ENCODE peak calls at places on chromosomes 7 and 10, in five cellular contexts. One of them, this sample, is unnamed.

GRCh38 chr7:155643804-155644177 is 670 bp upstream of the RBM33 start:
- DNase-seq in IMR-90: peak; percentile 18
- DNase-seq in NB4: no peak
- DNase-seq in Peyer's patch: no peak
- DNase-seq in body of pancreas: peak; percentile 20
- DNase-seq in this sample: no peak

GRCh38 chr10:63837043-63837442 is 315.8 kb downstream of the REEP3 start:
- DNase-seq in IMR-90: no peak
- DNase-seq in body of pancreas: no peak
- DNase-seq in Peyer's patch: no peak
- DNase-seq in NB4: no peak
- DNase-seq in this sample: no peak

GRCh38 chr10:84076540-84077195 is 62.6 kb upstream of the GHITM start:
- DNase-seq in body of pancreas: no peak
- DNase-seq in IMR-90: peak; percentile 18
- DNase-seq in NB4: peak; percentile 59
- DNase-seq in Peyer's patch: no peak
- DNase-seq in this sample: no peak

GRCh38 chr7:65967361-65968155 is 14.5 kb downstream of the GUSB start:
- DNase-seq in NB4: no peak
- DNase-seq in IMR-90: no peak
- DNase-seq in body of pancreas: no peak
- DNase-seq in Peyer's patch: no peak
- DNase-seq in this sample: no peak

GRCh38 chr7:17297243-17297642 is 1.2 kb upstream of the AHR start:
- DNase-seq in IMR-90: no peak
- DNase-seq in NB4: no peak
- DNase-seq in Peyer's patch: no peak
- DNase-seq in body of pancreas: no peak
- DNase-seq in this sample: no peak

GRCh38 chr10:44243851-44244502 is 140.9 kb downstream of the CXCL12 start:
- DNase-seq in NB4: no peak
- DNase-seq in Peyer's patch: no peak
- DNase-seq in IMR-90: no peak
- DNase-seq in body of pancreas: no peak
- DNase-seq in this sample: no peak

GRCh38 chr10:122164028-122164601 is 107.0 kb upstream of the BTBD16 start:
- DNase-seq in body of pancreas: peak; percentile 43
- DNase-seq in IMR-90: no peak
- DNase-seq in Peyer's patch: no peak
- DNase-seq in NB4: no peak
- DNase-seq in this sample: peak; percentile 95

GRCh38 chr10:127813290-127813689 is 76.3 kb downstream of the FOXI2 start:
- DNase-seq in Peyer's patch: no peak
- DNase-seq in NB4: no peak
- DNase-seq in IMR-90: no peak
- DNase-seq in body of pancreas: no peak
- DNase-seq in this sample: no peak

GRCh38 chr7:98376719-98377118 is 24.2 kb downstream of the BAIAP2L1 start:
- DNase-seq in Peyer's patch: no peak
- DNase-seq in IMR-90: no peak
- DNase-seq in body of pancreas: no peak
- DNase-seq in NB4: no peak
- DNase-seq in this sample: no peak

GRCh38 chr10:86440874-86441838 is 74.6 kb upstream of the GRID1 start:
- DNase-seq in IMR-90: peak; percentile 91
- DNase-seq in NB4: no peak
- DNase-seq in body of pancreas: no peak
- DNase-seq in Peyer's patch: no peak
- DNase-seq in this sample: no peak

GRCh38 chr7:90751595-90751994 is 155.5 kb downstream of the CDK14 start:
- DNase-seq in IMR-90: no peak
- DNase-seq in body of pancreas: no peak
- DNase-seq in Peyer's patch: no peak
- DNase-seq in NB4: no peak
- DNase-seq in this sample: no peak

GRCh38 chr10:113103131-113103830 is 153.2 kb downstream of the TCF7L2 start:
- DNase-seq in NB4: no peak
- DNase-seq in body of pancreas: no peak
- DNase-seq in IMR-90: peak; percentile 28
- DNase-seq in Peyer's patch: no peak
- DNase-seq in this sample: no peak

GRCh38 chr7:108314049-108314448 is 142.2 kb downstream of the NRCAM start:
- DNase-seq in IMR-90: no peak
- DNase-seq in NB4: no peak
- DNase-seq in Peyer's patch: no peak
- DNase-seq in body of pancreas: no peak
- DNase-seq in this sample: no peak

GRCh38 chr7:133562617-133563016 is 309.7 kb downstream of the EXOC4 start:
- DNase-seq in IMR-90: peak; percentile 41
- DNase-seq in Peyer's patch: no peak
- DNase-seq in body of pancreas: no peak
- DNase-seq in NB4: no peak
- DNase-seq in this sample: no peak

GRCh38 chr10:16867990-16868389 is 50.8 kb upstream of the RSU1 start:
- DNase-seq in NB4: no peak
- DNase-seq in body of pancreas: no peak
- DNase-seq in IMR-90: no peak
- DNase-seq in Peyer's patch: no peak
- DNase-seq in this sample: no peak

DNA sequence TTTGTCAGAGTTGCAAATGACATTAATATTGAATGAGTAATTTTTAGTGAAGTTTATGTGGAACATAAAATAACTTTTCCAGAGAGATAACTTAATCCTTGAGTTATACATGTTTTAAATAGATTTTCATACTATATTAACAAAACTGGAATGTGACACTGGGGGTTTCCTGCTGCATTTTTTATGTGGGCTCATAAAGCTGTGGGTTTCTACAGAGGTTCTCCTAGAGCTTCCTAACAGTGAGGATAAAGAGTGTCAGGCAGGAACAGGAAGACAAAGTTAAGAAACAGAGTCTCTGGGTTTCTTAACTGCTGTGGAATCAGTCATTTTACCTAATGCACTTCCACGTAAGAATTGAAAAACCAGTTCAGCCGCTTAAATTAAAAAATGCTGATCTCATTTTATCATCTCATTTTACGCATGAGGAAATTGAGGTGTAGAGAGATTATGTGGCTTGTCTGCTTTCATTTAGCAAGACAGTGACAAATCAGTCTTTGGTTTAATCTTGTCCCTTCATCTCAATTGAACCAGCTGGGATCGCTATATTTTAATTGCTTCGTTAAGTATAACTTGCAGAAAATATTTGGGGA is 5.0 kb downstream of the CD36 start:
- DNase-seq in IMR-90: peak; percentile 10
- DNase-seq in NB4: peak; percentile 79
- DNase-seq in Peyer's patch: no peak
- DNase-seq in body of pancreas: no peak
- DNase-seq in this sample: no peak
- TF ChIP-seq POLR2A in IMR-90: no peak
- TF ChIP-seq POLR2A in NB4: no peak
- TF ChIP-seq POLR2A in Peyer's patch: no peak
- TF ChIP-seq POLR2A in body of pancreas: no peak
- TF ChIP-seq POLR2A in this sample: no peak

DNA sequence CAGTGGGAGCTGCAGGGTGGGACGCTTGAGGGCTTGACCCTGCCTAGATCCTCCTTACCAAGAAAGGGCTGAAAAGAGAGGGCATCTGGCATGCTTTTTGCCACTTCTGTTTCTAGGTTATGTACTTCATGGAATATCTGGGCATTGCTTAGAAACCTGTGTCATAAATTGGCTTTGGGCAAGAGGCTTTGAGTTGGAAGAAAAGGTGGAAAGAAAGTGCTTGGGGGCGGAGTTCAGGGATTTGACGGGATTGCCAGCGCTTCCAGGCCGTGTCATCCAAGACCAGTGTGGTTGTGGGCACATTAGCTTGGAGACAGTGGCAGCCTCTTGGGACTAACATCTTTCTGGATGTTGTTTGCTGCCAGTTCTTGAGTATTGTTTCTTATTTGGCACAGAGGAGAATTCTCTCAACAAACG is 825 bp downstream of the ZNF862 start:
- DNase-seq in IMR-90: peak; percentile 6
- DNase-seq in body of pancreas: no peak
- DNase-seq in Peyer's patch: no peak
- DNase-seq in NB4: no peak
- DNase-seq in this sample: peak; percentile 28
- H3K4me3 ChIP-seq in IMR-90: peak overlapping the region; percentile 99
- H3K4me3 ChIP-seq in body of pancreas: peak overlapping the region; percentile 87
- H3K4me3 ChIP-seq in Peyer's patch: peak overlapping the region; percentile 66
- H3K4me3 ChIP-seq in NB4: peak overlapping the region; percentile 85
- H3K4me3 ChIP-seq in this sample: peak overlapping the region; percentile 95

GRCh38 chr7:24402655-24403054 is 118.7 kb downstream of the NPY start:
- DNase-seq in Peyer's patch: no peak
- DNase-seq in NB4: no peak
- DNase-seq in IMR-90: no peak
- DNase-seq in body of pancreas: no peak
- DNase-seq in this sample: no peak

GRCh38 chr7:24404315-24404714 is 120.3 kb downstream of the NPY start:
- DNase-seq in Peyer's patch: no peak
- DNase-seq in NB4: no peak
- DNase-seq in IMR-90: no peak
- DNase-seq in body of pancreas: no peak
- DNase-seq in this sample: no peak

GRCh38 chr7:24405002-24405401 is 121.0 kb downstream of the NPY start:
- DNase-seq in body of pancreas: no peak
- DNase-seq in NB4: no peak
- DNase-seq in Peyer's patch: no peak
- DNase-seq in IMR-90: no peak
- DNase-seq in this sample: no peak

GRCh38 chr7:24403557-24403956 is 119.6 kb downstream of the NPY start:
- DNase-seq in body of pancreas: no peak
- DNase-seq in IMR-90: no peak
- DNase-seq in NB4: no peak
- DNase-seq in Peyer's patch: no peak
- DNase-seq in this sample: no peak

GRCh38 chr7:24401628-24402593 is 117.9 kb downstream of the NPY start:
- DNase-seq in Peyer's patch: no peak
- DNase-seq in NB4: peak; percentile 31
- DNase-seq in body of pancreas: no peak
- DNase-seq in IMR-90: peak; percentile 40
- DNase-seq in this sample: no peak
- TF ChIP-seq CTCF in Peyer's patch: peak; percentile 75
- TF ChIP-seq CTCF in NB4: peak; percentile 29
- TF ChIP-seq CTCF in body of pancreas: peak; percentile 70
- TF ChIP-seq CTCF in IMR-90: peak; percentile 53
- TF ChIP-seq CTCF in this sample: peak; percentile 51

DNA sequence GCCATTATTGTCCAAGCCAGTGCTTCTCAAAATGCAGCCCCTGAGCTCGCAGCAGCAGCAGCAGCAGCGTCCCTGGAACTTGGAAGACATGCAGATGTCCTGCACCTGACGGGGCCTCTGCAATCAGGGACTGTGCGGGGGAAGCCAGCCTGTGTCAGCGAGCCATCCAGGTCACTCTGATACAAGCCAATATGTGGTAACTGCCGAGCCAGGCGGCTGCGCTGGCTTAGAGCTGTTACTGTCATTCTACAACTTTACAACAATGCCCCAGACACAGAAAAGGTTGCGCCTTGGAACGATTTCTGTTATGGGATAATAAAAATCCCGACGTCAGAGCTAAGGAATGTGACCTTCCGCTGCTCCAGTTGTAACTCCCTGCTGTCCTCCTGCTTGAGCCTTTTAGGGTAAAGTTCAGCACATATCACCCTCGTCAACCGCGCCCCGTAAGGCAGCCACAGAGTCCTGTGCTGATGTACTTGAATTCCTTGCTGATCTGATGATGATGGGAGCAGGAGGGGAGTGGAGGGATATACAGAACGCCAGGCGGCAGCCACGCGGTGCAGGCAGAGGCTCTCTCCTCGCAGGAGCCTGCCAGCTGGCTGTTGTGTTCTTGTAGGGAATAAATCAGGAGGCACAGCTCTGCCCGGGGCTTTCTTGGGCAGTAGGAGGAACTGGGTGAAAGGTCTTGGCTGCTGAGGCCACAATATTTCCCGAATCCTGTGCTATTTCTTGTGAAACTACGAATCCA is 20.0 kb upstream of the CRYGN start:
- DNase-seq in Peyer's patch: peak; percentile 23
- DNase-seq in IMR-90: peak; percentile 86
- DNase-seq in body of pancreas: peak; percentile 81
- DNase-seq in NB4: no peak
- DNase-seq in this sample: peak; percentile 83
- TF ChIP-seq POLR2A in Peyer's patch: no peak
- TF ChIP-seq POLR2A in IMR-90: peak; percentile 22
- TF ChIP-seq POLR2A in body of pancreas: peak; percentile 16
- TF ChIP-seq POLR2A in NB4: no peak
- TF ChIP-seq POLR2A in this sample: peak; percentile 29

GRCh38 chr10:31384589-31384949 is 65.6 kb downstream of the ZEB1 start:
- DNase-seq in body of pancreas: no peak
- DNase-seq in IMR-90: peak; percentile 38
- DNase-seq in Peyer's patch: no peak
- DNase-seq in NB4: no peak
- DNase-seq in this sample: no peak
- H3K4me3 ChIP-seq in body of pancreas: no peak overlapping the region
- H3K4me3 ChIP-seq in IMR-90: no peak overlapping the region
- H3K4me3 ChIP-seq in Peyer's patch: no peak overlapping the region
- H3K4me3 ChIP-seq in NB4: no peak overlapping the region
- H3K4me3 ChIP-seq in this sample: no peak overlapping the region

DNA sequence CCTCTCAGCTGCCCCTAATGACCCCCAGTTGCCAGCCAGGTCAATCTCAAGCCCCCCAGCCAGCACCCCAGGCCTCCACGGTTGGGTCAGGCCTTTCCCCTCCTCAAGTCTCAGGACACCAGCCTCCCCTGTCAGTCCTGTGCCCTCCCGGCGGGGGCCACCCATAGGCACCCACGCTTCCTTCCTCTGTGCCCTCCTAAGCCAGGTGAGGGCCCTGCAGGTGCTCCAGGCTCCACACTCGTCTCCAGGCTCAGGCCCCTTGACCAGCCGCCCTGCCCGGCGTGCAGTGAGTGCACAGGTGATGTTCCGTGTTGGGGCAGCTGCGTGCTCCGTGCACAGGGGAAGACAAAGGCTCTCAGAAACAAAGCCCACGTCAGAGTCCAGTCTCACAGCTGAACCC is 26.8 kb upstream of the ADGRA1 start:
- DNase-seq in body of pancreas: no peak
- DNase-seq in Peyer's patch: no peak
- DNase-seq in NB4: no peak
- DNase-seq in IMR-90: no peak
- DNase-seq in this sample: no peak
- TF ChIP-seq CTCF in body of pancreas: no peak
- TF ChIP-seq CTCF in Peyer's patch: no peak
- TF ChIP-seq CTCF in NB4: no peak
- TF ChIP-seq CTCF in IMR-90: no peak
- TF ChIP-seq CTCF in this sample: no peak

This sample was measured in thyroid gland.